ENCODE peak calls at places on chromosomes 5 and 9, in eight cellular contexts. B is HEK293T, C is HFFc6, Y is non-pigmented ciliary epithelial cell, L is putamen, Q is A549, F is B cell, S is SJCRH30. X is an unnamed sample.

GRCh38 chr5:74638776-74639537 is 1.6 kb downstream of the ENC1 start:
- DNase-seq in B (no peak), C (peak), Y (no peak), L (no peak), Q (no peak), F (no peak), S (no peak), X (no peak)

GRCh38 chr9:99241106-99241505 is 19.0 kb downstream of the SEC61B start:
- DNase-seq in B (no peak), C (no peak), Y (no peak), L (no peak), Q (no peak), F (no peak), S (no peak), X (no peak)

GRCh38 chr9:136521541-136521940 is 24.3 kb downstream of the NOTCH1 start:
- DNase-seq in B (no peak), C (no peak), Y (no peak), L (no peak), Q (no peak), F (no peak), S (no peak), X (no peak)

GRCh38 chr5:10421841-10422691 is 19.6 kb upstream of the ROPN1L start:
- DNase-seq in B (no peak), C (no peak), Y (no peak), L (peak), Q (no peak), F (no peak), S (no peak), X (no peak)

GRCh38 chr5:178236126-178236525 is 3.5 kb upstream of the PHYKPL start:
- DNase-seq in B (no peak), C (no peak), Y (no peak), L (no peak), Q (no peak), F (no peak), S (no peak), X (no peak)

GRCh38 chr5:134223406-134224251 is 2.2 kb downstream of the PPP2CA start:
- DNase-seq in B (no peak), C (no peak), Y (no peak), L (no peak), Q (no peak), F (no peak), S (no peak), X (no peak)

GRCh38 chr9:130901498-130902203 is 5.0 kb upstream of the QRFP start:
- DNase-seq in B (no peak), C (peak), Y (no peak), L (no peak), Q (no peak), F (no peak), S (no peak), X (no peak)

GRCh38 chr5:86461169-86461956 is 156.4 kb upstream of the COX7C start:
- DNase-seq in B (no peak), C (no peak), Y (peak), L (no peak), Q (no peak), F (no peak), S (no peak), X (no peak)

GRCh38 chr5:119743927-119744326 is 114.6 kb downstream of the FAM170A start:
- DNase-seq in B (peak), C (no peak), Y (no peak), L (peak), Q (peak), F (peak), S (peak), X (no peak)

GRCh38 chr5:54718647-54719046 is 201.1 kb downstream of the SNX18 start:
- DNase-seq in B (no peak), C (no peak), Y (no peak), L (no peak), Q (no peak), F (no peak), S (no peak), X (no peak)

GRCh38 chr9:138052635-138053320 is 175.2 kb downstream of the CACNA1B start:
- DNase-seq in B (no peak), C (no peak), Y (no peak), L (no peak), Q (no peak), F (peak), S (no peak), X (no peak)

GRCh38 chr5:93665649-93666048 is 75.8 kb downstream of the POU5F2 start:
- DNase-seq in B (no peak), C (no peak), Y (no peak), L (no peak), Q (no peak), F (no peak), S (no peak), X (no peak)

GRCh38 chr5:61290815-61291214 is 41.2 kb upstream of the ZSWIM6 start:
- DNase-seq in B (no peak), C (no peak), Y (no peak), L (no peak), Q (no peak), F (no peak), S (no peak), X (no peak)

GRCh38 chr5:24864244-24864643 is 219.5 kb upstream of the CDH10 start:
- DNase-seq in B (no peak), C (no peak), Y (no peak), L (no peak), Q (no peak), F (no peak), S (no peak), X (no peak)

GRCh38 chr9:134755221-134755907 is 113.8 kb downstream of the COL5A1 start:
- DNase-seq in B (no peak), C (no peak), Y (no peak), L (no peak), Q (no peak), F (no peak), S (no peak), X (no peak)

GRCh38 chr5:80204808-80205614 is 50.8 kb downstream of the SERINC5 start:
- DNase-seq in B (no peak), C (no peak), Y (peak), L (peak), Q (no peak), F (no peak), S (peak), X (no peak)

GRCh38 chr9:136096505-136097001 is 1.5 kb upstream of the NACC2 start:
- DNase-seq in B (no peak), C (no peak), Y (no peak), L (no peak), Q (no peak), F (no peak), S (no peak), X (no peak)

GRCh38 chr9:93567271-93567959 is 9.0 kb upstream of the PHF2 start:
- DNase-seq in B (no peak), C (no peak), Y (no peak), L (peak), Q (no peak), F (no peak), S (no peak), X (no peak)

GRCh38 chr5:119315516-119315949 is 40.3 kb upstream of the TNFAIP8 start:
- DNase-seq in B (no peak), C (no peak), Y (no peak), L (no peak), Q (peak), F (peak), S (no peak), X (no peak)

GRCh38 chr9:88745281-88746001 is 210.5 kb downstream of the NXNL2 start:
- DNase-seq in B (no peak), C (peak), Y (no peak), L (no peak), Q (no peak), F (no peak), S (no peak), X (no peak)

GRCh38 chr5:140363631-140364471 is 3.9 kb downstream of the SLC4A9 start:
- DNase-seq in B (no peak), C (no peak), Y (no peak), L (no peak), Q (no peak), F (no peak), S (no peak), X (no peak)

GRCh38 chr5:105840800-105841199 is 1829.9 kb downstream of the EFNA5 start:
- DNase-seq in B (peak), C (no peak), Y (no peak), L (no peak), Q (no peak), F (no peak), S (peak), X (no peak)

GRCh38 chr5:969421-969839 is 39.2 kb upstream of the NKD2 start:
- DNase-seq in B (no peak), C (no peak), Y (no peak), L (no peak), Q (no peak), F (no peak), S (no peak), X (no peak)

GRCh38 chr5:6712136-6712581 is 1.1 kb upstream of the TENT4A start:
- DNase-seq in B (peak), C (peak), Y (peak), L (no peak), Q (peak), F (peak), S (peak), X (no peak)

GRCh38 chr9:96116275-96117051 is 185.5 kb downstream of the HSD17B3 start:
- DNase-seq in B (no peak), C (no peak), Y (no peak), L (peak), Q (no peak), F (no peak), S (peak), X (no peak)

GRCh38 chr9:10265102-10265708 is 347.6 kb downstream of the PTPRD start:
- DNase-seq in B (no peak), C (peak), Y (peak), L (no peak), Q (no peak), F (no peak), S (peak), X (peak)

GRCh38 chr5:179801304-179802206 is 5.1 kb downstream of the MGAT4B start:
- DNase-seq in B (peak), C (no peak), Y (no peak), L (no peak), Q (peak), F (peak), S (no peak), X (no peak)

GRCh38 chr9:8733096-8733954 is 933.7 kb upstream of the DMAC1 start:
- DNase-seq in B (peak), C (no peak), Y (no peak), L (peak), Q (no peak), F (no peak), S (peak), X (no peak)

X was measured in epithelial cell of prostate.